ENCODE peak calls at places on chromosomes 11 and 22, in nine cellular contexts. P, D, Y, O, I, E, Z, T and W are unnamed samples.

GRCh38 chr11:2498750-2499149 is 53.9 kb downstream of the KCNQ1 start:
- DNase-seq in P (no peak), D (no peak), Y (no peak), O (no peak), I (no peak), E (no peak), Z (no peak), T (no peak), W (no peak)

GRCh38 chr22:19968450-19968891 is 26.9 kb upstream of the TXNRD2 start:
- DNase-seq in P (no peak), D (no peak), Y (no peak), O (no peak), I (no peak), E (no peak), Z (no peak), T (no peak), W (no peak)

GRCh38 chr11:30107899-30108298 is 91.1 kb upstream of the KCNA4 start:
- DNase-seq in P (peak), D (no peak), Y (peak), O (no peak), I (no peak), E (no peak), Z (no peak), T (no peak), W (no peak)

GRCh38 chr22:48511211-48511610 is 1316.5 kb downstream of the BRD1 start:
- DNase-seq in P (no peak), D (no peak), Y (no peak), O (no peak), I (no peak), E (no peak), Z (no peak), T (no peak), W (no peak)

GRCh38 chr11:9748361-9748970 is 84.6 kb downstream of the SWAP70 start:
- DNase-seq in P (peak), D (peak), Y (peak), O (peak), I (peak), E (peak), Z (peak), T (no peak), W (peak)

GRCh38 chr11:114057147-114057546 is 2.4 kb upstream of the ZBTB16 start:
- DNase-seq in P (no peak), D (no peak), Y (no peak), O (no peak), I (no peak), E (no peak), Z (no peak), T (no peak), W (no peak)

GRCh38 chr11:129894281-129895125 is 875 bp downstream of the NFRKB start:
- DNase-seq in P (peak), D (no peak), Y (peak), O (no peak), I (peak), E (peak), Z (no peak), T (no peak), W (peak)

GRCh38 chr22:29710922-29711593 is 8.7 kb upstream of the CABP7 start:
- DNase-seq in P (no peak), D (peak), Y (no peak), O (no peak), I (no peak), E (no peak), Z (no peak), T (no peak), W (no peak)

GRCh38 chr11:103586756-103587155 is 449.7 kb upstream of the DDI1 start:
- DNase-seq in P (peak), D (no peak), Y (peak), O (no peak), I (no peak), E (no peak), Z (no peak), T (no peak), W (no peak)

GRCh38 chr11:69135420-69136363 is 20.0 kb upstream of the SMIM38 start:
- DNase-seq in P (no peak), D (no peak), Y (no peak), O (no peak), I (no peak), E (no peak), Z (no peak), T (no peak), W (no peak)

GRCh38 chr11:44658451-44658850 is 68.3 kb upstream of the TSPAN18 start:
- DNase-seq in P (peak), D (no peak), Y (peak), O (no peak), I (no peak), E (peak), Z (no peak), T (no peak), W (no peak)

GRCh38 chr11:121104223-121104831 is 3.3 kb downstream of the TECTA start:
- DNase-seq in P (no peak), D (no peak), Y (no peak), O (no peak), I (peak), E (peak), Z (no peak), T (no peak), W (no peak)

GRCh38 chr22:32281092-32281491 is 25.9 kb upstream of the SLC5A4 start:
- DNase-seq in P (peak), D (no peak), Y (no peak), O (no peak), I (no peak), E (no peak), Z (peak), T (no peak), W (no peak)

GRCh38 chr22:28072066-28072465 is 153.0 kb upstream of the PITPNB start:
- DNase-seq in P (no peak), D (no peak), Y (peak), O (no peak), I (no peak), E (no peak), Z (no peak), T (no peak), W (no peak)

GRCh38 chr22:49979587-49980264 is 19.2 kb downstream of the PIM3 start:
- DNase-seq in P (peak), D (no peak), Y (no peak), O (no peak), I (peak), E (peak), Z (no peak), T (no peak), W (peak)